ENCODE peak calls at places on chromosome 11, in five cellular contexts. F, Z, C, E and R are unnamed samples. For H3K4me1, the result is how much of the 10 kb centered on the place peaks cover.

GRCh38 chr11:14894657-14895598 is 2.9 kb upstream of the CYP2R1 start:
- DNase-seq in F (peak), Z (no peak), C (no peak), E (no peak), R (no peak)

GRCh38 chr11:115963170-115963569 is 459.0 kb upstream of the CADM1 start:
- DNase-seq in E (no peak), C (no peak), Z (no peak), F (no peak), R (no peak)

GRCh38 chr11:102260241-102260640 is 57.0 kb upstream of the BIRC3 start:
- DNase-seq in F (no peak), Z (no peak), C (no peak), E (peak), R (no peak)

GRCh38 chr11:21225860-21226259 is 556.5 kb downstream of the NELL1 start:
- DNase-seq in E (no peak), F (no peak), C (no peak), Z (no peak), R (no peak)

GRCh38 chr11:35030716-35031213 is 108.2 kb upstream of the CD44 start:
- DNase-seq in F (peak), C (no peak), Z (no peak), E (peak), R (peak)

GRCh38 chr11:44834846-44835245 is 108.1 kb downstream of the TSPAN18 start:
- DNase-seq in Z (no peak), F (no peak), E (no peak), C (no peak), R (no peak)

GRCh38 chr11:92204731-92205130 is 19.9 kb upstream of the FAT3 start:
- DNase-seq in C (no peak), Z (no peak), E (no peak), F (no peak), R (no peak)

GRCh38 chr11:86115542-86116385 is 46.9 kb upstream of the PICALM start:
- DNase-seq in C (no peak), F (no peak), E (peak), Z (no peak), R (no peak)

GRCh38 chr11:47992959-47993820 is 12.8 kb downstream of the PTPRJ start:
- DNase-seq in F (peak), C (no peak), E (no peak), Z (no peak), R (no peak)

GRCh38 chr11:96215094-96215782 is 127.8 kb downstream of the MAML2 start:
- DNase-seq in E (no peak), F (peak), Z (peak), C (no peak), R (no peak)

GRCh38 chr11:80297808-80298460 is 857.1 kb upstream of the TENM4 start:
- DNase-seq in Z (no peak), E (peak), F (no peak), C (no peak), R (no peak)

GRCh38 chr11:66070604-66071325 is 693 bp downstream of the PACS1 start:
- DNase-seq in F (peak), E (peak), C (peak), Z (no peak), R (no peak)

GRCh38 chr11:115363426-115363825 is 140.8 kb downstream of the CADM1 start:
- DNase-seq in C (no peak), E (no peak), F (no peak), Z (no peak), R (no peak)

GRCh38 chr11:116434986-116435385 is 337.8 kb downstream of the BUD13 start:
- DNase-seq in E (no peak), Z (no peak), F (no peak), C (no peak), R (no peak)

GRCh38 chr11:120816711-120817110 is 207.2 kb upstream of the TBCEL start:
- DNase-seq in F (no peak), Z (no peak), E (no peak), C (no peak), R (no peak)

GRCh38 chr11:76048763-76049162 is 157.5 kb downstream of the WNT11 start:
- DNase-seq in C (no peak), F (peak), Z (peak), E (no peak), R (no peak)

GRCh38 chr11:64180871-64181270 is 5.1 kb upstream of the STIP1 start:
- DNase-seq in Z (no peak), C (no peak), E (no peak), F (no peak), R (no peak)

GRCh38 chr11:79198203-79198897 is 242.5 kb downstream of the TENM4 start:
- DNase-seq in Z (no peak), F (no peak), C (no peak), E (no peak), R (no peak)

GRCh38 chr11:94140154-94140655 is 11.6 kb downstream of the PANX1 start:
- DNase-seq in C (no peak), E (no peak), F (no peak), Z (no peak), R (no peak)

GRCh38 chr11:108561535-108561991 is 32.0 kb downstream of the EXPH5 start:
- DNase-seq in F (no peak), C (no peak), E (no peak), Z (no peak), R (no peak)

GRCh38 chr11:123159146-123159857 is 35.7 kb downstream of the CLMP start:
- DNase-seq in F (no peak), Z (no peak), E (peak), C (no peak), R (no peak)

GRCh38 chr11:36187618-36188017 is 101.6 kb downstream of the COMMD9 start:
- DNase-seq in F (no peak), E (no peak), C (no peak), Z (no peak), R (no peak)

GRCh38 chr11:46291441-46292143 is 14.1 kb downstream of the CREB3L1 start:
- DNase-seq in F (no peak), Z (no peak), C (no peak), E (no peak), R (no peak)

GRCh38 chr11:134032501-134033091 is 36.3 kb upstream of the JAM3 start:
- DNase-seq in F (no peak), C (no peak), Z (no peak), E (no peak), R (no peak)

GRCh38 chr11:77411717-77412441 is 62.0 kb downstream of the PAK1 start:
- DNase-seq in Z (peak), C (peak), F (peak), E (peak), R (peak)

GRCh38 chr11:2271327-2272240 is 1.2 kb upstream of the ASCL2 start:
- DNase-seq in E (no peak), F (peak), C (no peak), Z (no peak), R (peak)

GRCh38 chr11:27328602-27329001 is 34.4 kb downstream of the CCDC34 start:
- DNase-seq in C (no peak), Z (no peak), F (no peak), E (no peak), R (no peak)

GRCh38 chr11:133948711-133949110 is 8.1 kb downstream of the IGSF9B start:
- DNase-seq in E (no peak), F (no peak), Z (no peak), C (no peak), R (no peak)

GRCh38 chr11:34276465-34276864 is 81.3 kb downstream of the ABTB2 start:
- DNase-seq in C (no peak), E (no peak), Z (no peak), F (no peak), R (no peak)

GRCh38 chr11:118171274-118172062 is 5.0 kb downstream of the SCN2B start:
- DNase-seq in E (peak), C (peak), F (peak), Z (peak), R (peak)

GRCh38 chr11:116379185-116379828 is 393.5 kb downstream of the BUD13 start:
- DNase-seq in Z (no peak), C (no peak), E (no peak), F (no peak), R (no peak)

GRCh38 chr11:59708537-59708936 is 5.1 kb downstream of the OR10V1 start:
- DNase-seq in E (peak), F (no peak), C (no peak), Z (no peak), R (no peak)

GRCh38 chr11:123654566-123655081 is at the start of gene SCN3B:
- DNase-seq in C (no peak), Z (no peak), E (peak), F (peak), R (peak)

GRCh38 chr11:57657290-57658022 is at the start of gene CLP1:
- DNase-seq in E (peak), C (peak), Z (peak), F (peak), R (peak)

GRCh38 chr11:12053606-12054361 is 45.4 kb upstream of the DKK3 start:
- DNase-seq in E (no peak), Z (no peak), F (peak), C (no peak), R (no peak)

GRCh38 chr11:11036185-11037161 is 178.6 kb upstream of the ZBED5 start:
- DNase-seq in C (peak), F (no peak), Z (peak), E (peak), R (no peak)

GRCh38 chr11:131859811-131860210 is 489.4 kb downstream of the NTM start:
- DNase-seq in Z (no peak), E (no peak), C (no peak), F (no peak), R (no peak)

DNA sequence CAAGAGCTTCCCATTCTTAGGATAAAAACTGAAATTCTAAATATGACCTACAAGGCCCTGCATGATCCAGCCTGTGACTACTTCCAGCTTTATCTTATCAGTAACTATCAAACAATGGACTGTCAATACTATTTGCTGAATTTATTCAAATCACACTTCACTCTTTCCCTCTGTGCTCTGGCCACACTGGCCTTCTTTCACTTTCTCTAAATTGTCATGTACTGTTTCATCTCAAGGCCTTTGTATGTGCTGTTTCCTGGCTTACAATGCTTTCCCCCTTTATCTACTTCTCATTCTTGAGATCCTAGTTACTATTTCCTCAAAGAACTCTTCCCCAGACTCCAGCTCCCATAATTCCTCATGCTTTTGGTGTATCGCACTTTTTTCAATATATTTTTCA is 5.6 kb downstream of the TIMM10B start:
- DNase-seq in Z (no peak), E (no peak), F (no peak), C (no peak), R (no peak)
- H3K27ac ChIP-seq in Z (no peak), E (no peak), F (peak), C (no peak), R (no peak)

DNA sequence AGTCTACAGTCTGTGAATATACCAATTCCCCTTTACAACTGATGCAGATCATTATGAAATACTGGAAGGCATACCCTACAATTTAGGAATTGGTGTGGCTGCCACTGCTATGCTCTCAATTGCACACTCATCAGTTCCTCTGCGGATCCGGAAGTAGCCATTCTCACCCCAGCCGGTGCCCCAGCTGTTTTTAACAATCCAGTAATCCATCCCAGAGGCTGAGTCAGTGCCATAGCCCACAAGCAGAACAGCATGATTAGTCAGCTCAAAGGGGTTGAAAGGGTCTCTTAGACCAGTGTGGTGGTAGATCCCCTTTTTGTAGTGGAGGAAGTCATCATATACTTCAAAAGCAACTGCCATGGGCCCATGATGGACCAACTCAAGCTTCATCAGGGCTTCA is 43.6 kb downstream of the CTSC start:
- DNase-seq in E (no peak), C (no peak), F (no peak), Z (no peak), R (no peak)
- H3K4me1 ChIP-seq in E (under half), C (under half), F (under half), Z (under half), R (under half)

GRCh38 chr11:68775951-68776388 is 24.6 kb upstream of the TESMIN start:
- DNase-seq in F (no peak), Z (no peak), C (no peak), E (peak), R (no peak)
- H3K4me3 ChIP-seq in F (no peak), Z (no peak), C (no peak), E (no peak), R (no peak)

GRCh38 chr11:67519726-67520125 is 3.5 kb downstream of the CABP2 start:
- DNase-seq in Z (no peak), E (no peak), F (no peak), C (no peak), R (no peak)

GRCh38 chr11:67516806-67517205 is 6.4 kb downstream of the CABP2 start:
- DNase-seq in Z (no peak), C (no peak), F (no peak), E (no peak), R (no peak)

GRCh38 chr11:67521924-67522323 is 1.3 kb downstream of the CABP2 start:
- DNase-seq in F (no peak), E (no peak), Z (no peak), C (no peak), R (no peak)

GRCh38 chr11:67520856-67521824 is 2.1 kb downstream of the CABP2 start:
- DNase-seq in E (no peak), C (no peak), F (no peak), Z (no peak), R (no peak)

GRCh38 chr11:67517784-67518552 is 5.3 kb downstream of the CABP2 start:
- DNase-seq in F (no peak), Z (no peak), C (no peak), E (no peak), R (no peak)
- H3K27ac ChIP-seq in F (no peak), Z (no peak), C (no peak), E (no peak), R (no peak)